ENCODE peak calls at places on chromosomes 1 and 21, in eight cellular contexts. Y is mucosa of descending colon; H is fibroblast of mammary gland; W is naive thymus-derived CD4-positive, alpha-beta T cell; G is NT2/D1; A is colonic mucosa; N is AG04450; L is SJSA1. U is an unnamed sample.

GRCh38 chr1:27137544-27138075 is 17.3 kb downstream of the SLC9A1 start:
- DNase-seq in Y (peak), H (no peak), W (no peak), G (no peak), A (peak), N (no peak), L (no peak), U (no peak)

GRCh38 chr21:36255650-36256047 is 64.3 kb upstream of the MORC3 start:
- DNase-seq in Y (no peak), H (no peak), W (no peak), G (no peak), A (no peak), N (no peak), L (no peak), U (no peak)

GRCh38 chr1:111249960-111250359 is 22.4 kb downstream of the CHI3L2 start:
- DNase-seq in Y (no peak), H (no peak), W (no peak), G (no peak), A (no peak), N (no peak), L (no peak), U (no peak)

GRCh38 chr1:234111458-234112142 is 207.1 kb downstream of the SLC35F3 start:
- DNase-seq in Y (no peak), H (no peak), W (no peak), G (peak), A (no peak), N (no peak), L (no peak), U (no peak)

GRCh38 chr1:238738942-238739341 is 647.4 kb upstream of the CHRM3 start:
- DNase-seq in Y (no peak), H (no peak), W (no peak), G (no peak), A (no peak), N (no peak), L (no peak), U (no peak)

GRCh38 chr1:31155216-31155806 is 84.4 kb downstream of the NKAIN1 start:
- DNase-seq in Y (peak), H (peak), W (peak), G (peak), A (peak), N (no peak), L (peak), U (peak)

GRCh38 chr1:4585216-4585615 is 69.2 kb upstream of the AJAP1 start:
- DNase-seq in Y (peak), H (no peak), W (no peak), G (no peak), A (no peak), N (no peak), L (no peak), U (no peak)

GRCh38 chr1:2215329-2215728 is 12.8 kb upstream of the SKI start:
- DNase-seq in Y (no peak), H (no peak), W (no peak), G (no peak), A (no peak), N (no peak), L (no peak), U (no peak)

GRCh38 chr1:153658400-153659174 is at the start of gene SNAPIN:
- DNase-seq in Y (peak), H (peak), W (peak), G (peak), A (peak), N (peak), L (peak), U (peak)

GRCh38 chr1:241507189-241507820 is 12.2 kb downstream of the FH start:
- DNase-seq in Y (no peak), H (peak), W (no peak), G (no peak), A (no peak), N (no peak), L (no peak), U (no peak)

GRCh38 chr1:223776075-223776814 is 63.9 kb downstream of the CAPN2 start:
- DNase-seq in Y (no peak), H (peak), W (no peak), G (no peak), A (peak), N (peak), L (peak), U (no peak)

GRCh38 chr1:6343506-6344405 is 49.8 kb downstream of the ACOT7 start:
- DNase-seq in Y (peak), H (peak), W (peak), G (peak), A (peak), N (peak), L (peak), U (peak)

GRCh38 chr1:9449976-9450696 is 89.1 kb upstream of the SLC25A33 start:
- DNase-seq in Y (no peak), H (no peak), W (no peak), G (no peak), A (no peak), N (no peak), L (no peak), U (no peak)

GRCh38 chr21:42621828-42622199 is 31.6 kb upstream of the PDE9A start:
- DNase-seq in Y (no peak), H (no peak), W (no peak), G (no peak), A (no peak), N (no peak), L (no peak), U (no peak)

GRCh38 chr1:219367496-219367895 is 193.8 kb downstream of the LYPLAL1 start:
- DNase-seq in Y (no peak), H (no peak), W (no peak), G (no peak), A (no peak), N (no peak), L (no peak), U (no peak)

GRCh38 chr1:24015226-24016210 is 35.4 kb upstream of the SRSF10 start:
- DNase-seq in Y (no peak), H (peak), W (no peak), G (no peak), A (no peak), N (no peak), L (no peak), U (no peak)

GRCh38 chr1:150615346-150616201 is 13.8 kb downstream of the ENSA start:
- DNase-seq in Y (no peak), H (no peak), W (no peak), G (no peak), A (no peak), N (no peak), L (no peak), U (peak)

GRCh38 chr21:36630485-36631206 is 68.3 kb upstream of the SIM2 start:
- DNase-seq in Y (peak), H (peak), W (no peak), G (peak), A (peak), N (no peak), L (peak), U (peak)

GRCh38 chr1:231053493-231054162 is 13.6 kb upstream of the FAM89A start:
- DNase-seq in Y (peak), H (peak), W (no peak), G (no peak), A (peak), N (peak), L (peak), U (no peak)

GRCh38 chr1:93738075-93738622 is 56.5 kb upstream of the BCAR3 start:
- DNase-seq in Y (no peak), H (peak), W (no peak), G (no peak), A (no peak), N (peak), L (peak), U (no peak)

GRCh38 chr1:116763116-116763786 is 9.0 kb downstream of the CD2 start:
- DNase-seq in Y (no peak), H (peak), W (peak), G (peak), A (no peak), N (no peak), L (no peak), U (peak)

GRCh38 chr1:89547563-89548485 is 23.2 kb downstream of the LRRC8B start:
- DNase-seq in Y (no peak), H (peak), W (no peak), G (no peak), A (no peak), N (no peak), L (peak), U (no peak)

GRCh38 chr1:163201906-163202305 is 810 bp downstream of the RGS5 start:
- DNase-seq in Y (no peak), H (no peak), W (no peak), G (no peak), A (no peak), N (no peak), L (no peak), U (no peak)

GRCh38 chr1:35243681-35244080 is 24.8 kb upstream of the ZMYM4 start:
- DNase-seq in Y (peak), H (no peak), W (no peak), G (no peak), A (peak), N (no peak), L (no peak), U (no peak)

GRCh38 chr1:111990026-111990877 is 784 bp upstream of the KCND3 start:
- DNase-seq in Y (peak), H (no peak), W (no peak), G (no peak), A (peak), N (no peak), L (no peak), U (no peak)

GRCh38 chr1:151511636-151512215 is 539 bp downstream of the CGN start:
- DNase-seq in Y (peak), H (no peak), W (peak), G (no peak), A (peak), N (no peak), L (peak), U (peak)

GRCh38 chr21:37358392-37358791 is 8.2 kb upstream of the DYRK1A start:
- DNase-seq in Y (no peak), H (peak), W (no peak), G (no peak), A (no peak), N (no peak), L (no peak), U (peak)

GRCh38 chr1:30997463-30998057 is 68.0 kb downstream of the PUM1 start:
- DNase-seq in Y (no peak), H (no peak), W (no peak), G (no peak), A (no peak), N (no peak), L (no peak), U (no peak)

GRCh38 chr1:48245106-48245505 is 22.6 kb downstream of the SLC5A9 start:
- DNase-seq in Y (no peak), H (no peak), W (no peak), G (no peak), A (no peak), N (no peak), L (no peak), U (no peak)

GRCh38 chr1:17551755-17552234 is 12.3 kb downstream of the ARHGEF10L start:
- DNase-seq in Y (no peak), H (peak), W (no peak), G (no peak), A (peak), N (no peak), L (no peak), U (no peak)

GRCh38 chr1:83929184-83929583 is 69.7 kb downstream of the TTLL7 start:
- DNase-seq in Y (peak), H (peak), W (no peak), G (no peak), A (no peak), N (peak), L (no peak), U (no peak)

GRCh38 chr1:107267489-107267888 is 126.7 kb downstream of the NTNG1 start:
- DNase-seq in Y (no peak), H (no peak), W (no peak), G (no peak), A (no peak), N (no peak), L (no peak), U (no peak)

GRCh38 chr1:112614460-112615065 is 4.4 kb downstream of the ST7L start:
- DNase-seq in Y (peak), H (peak), W (peak), G (no peak), A (no peak), N (peak), L (peak), U (peak)

GRCh38 chr1:113850127-113850796 is 21.2 kb downstream of the PTPN22 start:
- DNase-seq in Y (no peak), H (no peak), W (no peak), G (no peak), A (no peak), N (no peak), L (no peak), U (no peak)

GRCh38 chr1:38436006-38436405 is 389.4 kb upstream of the POU3F1 start:
- DNase-seq in Y (no peak), H (no peak), W (no peak), G (no peak), A (no peak), N (no peak), L (no peak), U (no peak)

GRCh38 chr21:34043333-34043732 is 30.0 kb upstream of the MRPS6 start:
- DNase-seq in Y (no peak), H (no peak), W (no peak), G (no peak), A (no peak), N (no peak), L (no peak), U (no peak)

GRCh38 chr1:94061513-94062443 is 59.2 kb downstream of the ABCA4 start:
- DNase-seq in Y (peak), H (peak), W (no peak), G (no peak), A (peak), N (peak), L (peak), U (peak)

GRCh38 chr1:228488818-228489674 is 1.9 kb downstream of the RNF187 start:
- DNase-seq in Y (no peak), H (no peak), W (no peak), G (no peak), A (no peak), N (no peak), L (no peak), U (no peak)
- H3K4me3 ChIP-seq in Y (no peak), H (peak), W (peak), G (peak), A (peak), N (peak), L (peak), U (peak)

DNA sequence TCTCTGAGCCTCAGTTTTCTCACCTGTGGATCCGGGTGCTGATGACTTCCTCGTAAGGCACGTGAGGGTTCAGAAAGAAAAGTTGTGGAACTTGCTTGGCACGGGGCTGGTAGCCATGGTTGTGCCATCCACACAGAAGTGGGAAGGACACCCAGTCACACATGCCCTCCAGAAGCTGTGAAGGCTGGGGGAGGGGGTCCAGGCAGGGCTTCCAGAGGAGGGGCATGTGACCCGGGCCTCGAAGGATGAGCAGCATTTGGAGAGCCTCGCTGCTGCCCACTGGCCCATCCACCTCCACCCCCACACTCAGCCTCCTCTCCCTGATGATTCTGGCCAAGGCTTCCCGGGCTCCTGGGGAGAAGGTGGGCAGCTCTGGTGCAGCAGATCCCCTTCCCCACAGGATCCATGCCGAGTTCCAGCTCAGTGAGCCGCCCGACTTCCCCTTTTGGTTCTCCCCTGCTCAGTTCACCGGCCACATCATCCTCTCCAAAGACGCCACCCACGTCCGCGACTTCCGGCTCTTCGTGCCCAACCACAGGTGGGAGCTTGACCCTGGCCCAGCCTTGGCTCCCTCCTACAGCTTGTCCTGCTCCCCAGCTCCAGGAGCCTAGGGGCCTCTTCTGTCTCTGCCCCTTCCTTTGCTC is 9.4 kb downstream of the SELENON start:
- DNase-seq in Y (no peak), H (no peak), W (no peak), G (no peak), A (no peak), N (no peak), L (no peak), U (no peak)
- H3K4me3 ChIP-seq in Y (no peak), H (no peak), W (no peak), G (no peak), A (no peak), N (no peak), L (no peak), U (no peak)

DNA sequence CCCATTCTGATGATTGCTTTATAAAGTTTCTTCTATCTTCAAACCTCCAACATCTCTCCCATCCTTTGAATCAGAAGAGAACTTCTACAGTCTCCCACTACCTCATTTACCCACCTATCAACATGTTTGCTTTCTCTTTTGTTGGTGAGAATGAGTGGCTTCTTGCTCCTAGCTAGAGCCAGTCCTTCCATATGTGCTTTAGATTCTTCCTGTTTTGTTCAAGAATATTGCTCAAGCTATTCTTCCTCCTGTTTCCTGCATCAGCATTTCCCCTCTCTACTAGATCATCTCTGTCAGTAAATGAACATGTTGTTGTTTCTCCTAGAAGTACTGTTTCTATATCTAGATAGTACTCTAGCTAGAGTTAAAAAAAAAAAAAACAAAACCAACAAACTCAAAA is 6.3 kb downstream of the ATF6 start:
- DNase-seq in Y (no peak), H (no peak), W (no peak), G (no peak), A (no peak), N (no peak), L (no peak), U (no peak)
- H3K4me3 ChIP-seq in Y (no peak), H (no peak), W (no peak), G (no peak), A (no peak), N (no peak), L (no peak), U (peak)

GRCh38 chr21:29305561-29305960 is 6.8 kb downstream of the BACH1 start:
- DNase-seq in Y (no peak), H (no peak), W (no peak), G (no peak), A (no peak), N (no peak), L (no peak), U (no peak)
- H3K4me3 ChIP-seq in Y (no peak), H (no peak), W (no peak), G (no peak), A (no peak), N (no peak), L (no peak), U (no peak)

DNA sequence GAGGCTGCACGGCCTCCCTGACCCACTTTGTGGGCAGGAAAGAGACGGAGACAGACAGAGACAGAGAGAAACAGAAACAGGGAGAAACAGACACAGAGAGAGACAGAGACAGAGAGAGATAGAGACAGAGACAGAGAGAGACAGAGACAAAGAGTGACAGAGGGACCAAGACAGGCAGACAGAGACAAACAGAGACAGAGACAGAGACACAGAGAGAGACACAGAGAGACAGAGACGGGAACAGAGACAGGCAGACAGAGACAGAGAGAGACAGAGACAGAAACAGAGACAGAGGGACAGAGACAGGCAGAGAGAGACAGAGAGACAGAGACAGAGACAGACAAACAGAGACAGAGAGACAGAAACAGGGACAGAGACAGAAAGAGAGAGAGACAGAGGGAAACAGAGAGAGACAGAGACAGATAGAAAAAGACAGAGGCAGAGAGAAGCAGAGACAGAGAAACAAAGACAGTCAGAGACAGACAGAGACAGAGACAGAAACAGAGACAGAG is 3.1 kb downstream of the COL6A1 start:
- DNase-seq in Y (no peak), H (no peak), W (no peak), G (no peak), A (no peak), N (no peak), L (no peak), U (no peak)
- H3K4me3 ChIP-seq in Y (no peak), H (peak), W (no peak), G (no peak), A (no peak), N (peak), L (no peak), U (no peak)

DNA sequence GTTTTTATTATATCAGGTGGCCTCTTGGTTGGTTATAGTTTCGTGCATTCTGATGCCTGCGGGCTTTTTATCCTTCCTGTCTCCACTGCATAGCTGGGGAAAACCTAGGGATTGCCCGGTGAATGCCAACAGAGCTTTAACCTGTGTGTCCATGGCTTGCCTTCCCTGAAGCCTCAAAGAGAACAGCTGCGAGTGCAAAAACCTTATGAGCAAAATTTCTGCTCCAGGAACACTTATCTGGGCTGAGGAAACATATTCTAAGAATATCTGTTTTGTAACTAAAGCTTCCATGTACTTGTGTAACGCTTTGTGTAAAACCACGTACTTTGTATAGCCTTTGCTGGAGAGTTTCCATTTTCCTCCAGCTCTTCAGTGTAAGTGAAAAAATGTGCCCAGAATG is 7.2 kb downstream of the CNST start:
- DNase-seq in Y (no peak), H (no peak), W (no peak), G (no peak), A (no peak), N (no peak), L (no peak), U (no peak)
- H3K4me3 ChIP-seq in Y (no peak), H (no peak), W (peak), G (no peak), A (no peak), N (no peak), L (no peak), U (no peak)

DNA sequence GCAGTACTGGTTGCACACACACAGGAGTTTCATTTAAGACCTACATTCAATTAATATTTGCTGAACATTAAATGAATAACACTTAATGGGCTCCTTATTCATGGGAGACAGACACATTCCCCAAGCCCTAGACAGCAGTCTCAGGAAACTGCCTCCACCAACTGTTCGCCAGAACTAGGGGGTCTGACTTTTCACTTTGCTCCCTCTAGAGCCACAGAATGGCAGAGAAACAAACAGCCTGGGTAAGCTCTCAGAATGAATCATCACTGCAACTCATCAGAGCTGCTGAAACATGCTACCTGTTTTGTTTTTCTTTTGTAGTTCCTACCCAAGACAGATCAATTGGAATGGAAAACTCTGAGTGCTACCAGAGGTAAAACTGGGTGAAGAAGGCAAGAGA is 31.7 kb downstream of the ELK4 start:
- DNase-seq in Y (no peak), H (peak), W (no peak), G (no peak), A (no peak), N (peak), L (no peak), U (no peak)
- H3K4me3 ChIP-seq in Y (no peak), H (no peak), W (no peak), G (no peak), A (no peak), N (no peak), L (no peak), U (no peak)

GRCh38 chr1:65002156-65002507 is 35.8 kb upstream of the JAK1 start:
- DNase-seq in Y (no peak), H (no peak), W (no peak), G (no peak), A (no peak), N (no peak), L (no peak), U (no peak)
- H3K4me3 ChIP-seq in Y (no peak), H (peak), W (peak), G (peak), A (peak), N (peak), L (peak), U (no peak)

U was measured in Jurkat, Clone E6-1.